ENCODE peak calls at places on chromosomes 3 and 15, in nine cellular contexts. D is NCI-H146; N is mesothelial cell of epicardium; E is activated CD8-positive, alpha-beta memory T cell treated with anti-CD3 and anti-CD28 coated beads for 24 hours; I is EL; H is MV-4-11; Z is iPS-NIHi11; Y is stimulated activated CD8-positive, alpha-beta memory T cell treated with anti-CD3 and anti-CD28 coated beads, Interleukin-7, amount 100 ng/mL, for 24 hours; F is nephron progenitor cell. K is an unnamed sample.

GRCh38 chr3:57110797-57111196 is 50.3 kb downstream of the SPATA12 start:
- DNase-seq in F (peak), Z (no peak), I (no peak), D (peak), Y (no peak), N (no peak), E (no peak), H (no peak), K (no peak)

GRCh38 chr15:52730163-52730562 is 51.0 kb upstream of the ATOSA start:
- DNase-seq in N (no peak), D (no peak), F (no peak), E (no peak), H (peak), Y (no peak), Z (no peak), I (peak), K (peak)

GRCh38 chr3:179068779-179069530 is 2.7 kb downstream of the ZMAT3 start:
- DNase-seq in F (peak), I (peak), E (no peak), Z (peak), N (no peak), H (peak), D (peak), Y (no peak), K (peak)

GRCh38 chr15:24956131-24956838 is 1.5 kb downstream of the SNRPN start:
- DNase-seq in I (peak), Z (peak), F (peak), N (peak), H (peak), E (peak), D (peak), Y (peak), K (peak)

GRCh38 chr3:169848741-169849140 is 21.0 kb downstream of the LRRC31 start:
- DNase-seq in I (no peak), N (no peak), Z (no peak), H (no peak), E (no peak), F (no peak), Y (no peak), D (no peak), K (no peak)

GRCh38 chr3:82627733-82628132 is 866.3 kb upstream of the GBE1 start:
- DNase-seq in E (no peak), D (no peak), Z (no peak), H (no peak), I (no peak), N (no peak), F (no peak), Y (no peak), K (no peak)

GRCh38 chr3:169299129-169299528 is 364.4 kb downstream of the MECOM start:
- DNase-seq in D (no peak), Z (no peak), I (no peak), N (no peak), Y (no peak), H (no peak), E (no peak), F (no peak), K (no peak)

GRCh38 chr3:25589783-25590258 is 74.9 kb downstream of the TOP2B start:
- DNase-seq in Y (no peak), Z (no peak), F (no peak), N (no peak), D (no peak), E (no peak), I (no peak), H (no peak), K (no peak)

GRCh38 chr3:131502530-131503327 is at the start of gene MRPL3:
- DNase-seq in N (peak), E (peak), H (peak), D (peak), I (peak), Y (peak), F (peak), Z (peak), K (peak)

GRCh38 chr3:70360985-70361384 is 48.5 kb upstream of the MDFIC2 start:
- DNase-seq in F (no peak), H (peak), Z (no peak), Y (no peak), I (peak), D (no peak), E (no peak), N (no peak), K (peak)

GRCh38 chr3:160562952-160563351 is 2.4 kb downstream of the KPNA4 start:
- DNase-seq in N (no peak), Z (no peak), I (no peak), D (no peak), Y (no peak), E (no peak), F (no peak), H (no peak), K (no peak)

GRCh38 chr15:78438595-78439285 is 724 bp downstream of the IREB2 start:
- DNase-seq in F (peak), E (peak), Z (peak), I (peak), N (no peak), D (peak), H (peak), Y (no peak), K (peak)

GRCh38 chr3:152241142-152242067 is 27.3 kb upstream of the MBNL1 start:
- DNase-seq in F (no peak), Y (no peak), Z (no peak), I (peak), E (no peak), H (peak), N (no peak), D (no peak), K (peak)

GRCh38 chr15:49847937-49848823 is 227.3 kb downstream of the DTWD1 start:
- DNase-seq in Z (no peak), H (no peak), N (no peak), D (no peak), I (peak), F (no peak), E (no peak), Y (no peak), K (peak)

GRCh38 chr15:100056411-100057072 is 285.2 kb downstream of the ADAMTS17 start:
- DNase-seq in D (no peak), F (no peak), H (no peak), I (no peak), Y (no peak), N (no peak), E (no peak), Z (no peak), K (no peak)

GRCh38 chr3:140292154-140292553 is 357.2 kb downstream of the CLSTN2 start:
- DNase-seq in N (no peak), H (no peak), E (no peak), F (no peak), I (no peak), Y (no peak), Z (no peak), D (no peak), K (no peak)

GRCh38 chr15:45594322-45594721 is 7.1 kb downstream of the BLOC1S6 start:
- DNase-seq in I (no peak), Y (no peak), N (no peak), F (no peak), D (no peak), Z (no peak), E (no peak), H (no peak), K (no peak)

GRCh38 chr3:112847692-112848091 is 1.0 kb upstream of the CD200R1L start:
- DNase-seq in Y (no peak), Z (no peak), F (no peak), I (no peak), H (no peak), D (no peak), E (no peak), N (no peak), K (no peak)

GRCh38 chr15:25568751-25569150 is 129.9 kb upstream of the UBE3A start:
- DNase-seq in I (no peak), H (no peak), Y (no peak), Z (no peak), D (no peak), E (no peak), F (no peak), N (no peak), K (no peak)

GRCh38 chr3:65836047-65836446 is 202.7 kb downstream of the MAGI1 start:
- DNase-seq in I (peak), N (no peak), D (no peak), H (no peak), Y (no peak), Z (no peak), E (no peak), F (no peak), K (peak)

GRCh38 chr3:155960060-155960459 is 89.6 kb downstream of the GMPS start:
- DNase-seq in H (no peak), F (no peak), E (no peak), Z (no peak), D (no peak), N (no peak), I (peak), Y (no peak), K (no peak)

GRCh38 chr3:112086018-112086854 is at the start of gene C3orf52:
- DNase-seq in Z (peak), D (peak), E (peak), N (peak), Y (peak), H (peak), F (peak), I (peak), K (peak)

GRCh38 chr3:19432679-19433078 is 284.4 kb downstream of the KCNH8 start:
- DNase-seq in E (no peak), N (no peak), Y (no peak), Z (no peak), D (no peak), F (no peak), I (no peak), H (no peak), K (no peak)

GRCh38 chr15:40918799-40919392 is 10.2 kb upstream of the DLL4 start:
- DNase-seq in D (no peak), Z (no peak), I (no peak), F (no peak), Y (no peak), H (no peak), E (no peak), N (no peak), K (no peak)

GRCh38 chr3:94413721-94414106 is 350.9 kb downstream of the NSUN3 start:
- DNase-seq in E (no peak), F (no peak), H (no peak), I (peak), N (no peak), D (no peak), Y (no peak), Z (no peak), K (peak)

GRCh38 chr3:108131795-108132134 is 40.9 kb upstream of the CD47 start:
- DNase-seq in Y (no peak), E (no peak), D (no peak), H (peak), Z (no peak), I (no peak), N (no peak), F (no peak), K (no peak)

GRCh38 chr15:43086551-43086950 is 19.3 kb downstream of the UBR1 start:
- DNase-seq in F (no peak), I (peak), D (no peak), E (no peak), N (no peak), Z (no peak), Y (no peak), H (no peak), K (peak)

GRCh38 chr3:62529230-62529629 is 155.9 kb upstream of the FEZF2 start:
- DNase-seq in D (no peak), H (no peak), E (no peak), Z (peak), Y (no peak), F (peak), I (peak), N (peak), K (no peak)

GRCh38 chr15:74396445-74397238 is 29.2 kb upstream of the CYP11A1 start:
- DNase-seq in H (peak), Z (no peak), E (peak), D (no peak), F (no peak), N (no peak), Y (no peak), I (peak), K (peak)

GRCh38 chr3:33919721-33920120 is 121.3 kb downstream of the PDCD6IP start:
- DNase-seq in D (no peak), F (no peak), Z (no peak), N (no peak), H (no peak), E (no peak), I (no peak), Y (no peak), K (no peak)